ENCODE peak calls at places on chromosomes 5 and 9, in four cellular contexts. W is mesendoderm, O is IMR-90, X is H1. J is an unnamed sample.

GRCh38 chr9:127538849-127539258 is 73.2 kb upstream of the STXBP1 start:
- DNase-seq in W (no peak), X (no peak), O (peak), J (no peak)

GRCh38 chr9:78014776-78015175 is 16.8 kb downstream of the GNAQ start:
- DNase-seq in X (no peak), W (no peak), O (peak), J (no peak)

GRCh38 chr9:99824378-99825157 is 2.9 kb downstream of the NR4A3 start:
- DNase-seq in O (no peak), X (peak), W (peak), J (peak)

GRCh38 chr5:4970171-4970570 is 170.0 kb upstream of the ADAMTS16 start:
- DNase-seq in W (no peak), O (no peak), X (no peak), J (no peak)

GRCh38 chr9:98142182-98142924 is 23.3 kb upstream of the TRIM14 start:
- DNase-seq in W (peak), X (no peak), O (no peak), J (no peak)

GRCh38 chr9:111037744-111038335 is 430 bp downstream of the LPAR1 start:
- DNase-seq in O (peak), W (peak), X (peak), J (peak)

GRCh38 chr9:104553261-104553660 is 15.7 kb upstream of the OR13C8 start:
- DNase-seq in X (no peak), W (no peak), O (no peak), J (no peak)

GRCh38 chr9:69946800-69947437 is 96.7 kb upstream of the MAMDC2 start:
- DNase-seq in O (peak), W (peak), X (no peak), J (no peak)

GRCh38 chr5:351084-351910 is 29.8 kb downstream of the AHRR start:
- DNase-seq in W (no peak), X (no peak), O (no peak), J (no peak)

GRCh38 chr9:13971415-13971814 is 342.5 kb downstream of the NFIB start:
- DNase-seq in W (no peak), X (no peak), O (no peak), J (no peak)

GRCh38 chr5:136012041-136012804 is 16.6 kb upstream of the TGFBI start:
- DNase-seq in W (no peak), O (peak), X (no peak), J (no peak)

GRCh38 chr5:22391956-22392355 is 461.2 kb downstream of the CDH12 start:
- DNase-seq in W (no peak), X (no peak), O (no peak), J (no peak)

GRCh38 chr5:76608833-76609232 is 14.4 kb downstream of the F2RL2 start:
- DNase-seq in O (peak), X (no peak), W (peak), J (no peak)

GRCh38 chr5:43036856-43037711 is 3.0 kb downstream of the ANXA2R start:
- DNase-seq in W (peak), X (no peak), O (peak), J (peak)

GRCh38 chr9:106287108-106287631 is 575.8 kb upstream of the ZNF462 start:
- DNase-seq in O (no peak), W (no peak), X (no peak), J (no peak)

GRCh38 chr9:22169243-22169642 is 160.1 kb upstream of the CDKN2B start:
- DNase-seq in W (no peak), X (no peak), O (peak), J (no peak)

GRCh38 chr5:179054036-179054785 is 6.0 kb upstream of the ZNF354C start:
- DNase-seq in W (no peak), X (no peak), O (no peak), J (no peak)

GRCh38 chr9:94900222-94901018 is 173.9 kb downstream of the AOPEP start:
- DNase-seq in X (peak), O (peak), W (no peak), J (peak)

GRCh38 chr5:21573915-21574314 is 1279.2 kb downstream of the CDH12 start:
- DNase-seq in X (no peak), W (no peak), O (no peak), J (no peak)

GRCh38 chr5:26148569-26149107 is 889.7 kb downstream of the CDH9 start:
- DNase-seq in X (peak), O (no peak), W (peak), J (peak)

GRCh38 chr9:118094387-118094786 is 390.2 kb downstream of the TLR4 start:
- DNase-seq in X (no peak), O (no peak), W (no peak), J (no peak)

GRCh38 chr9:109793196-109793595 is 13.2 kb downstream of the PALM2AKAP2 start:
- DNase-seq in W (no peak), O (peak), X (no peak), J (no peak)

GRCh38 chr9:137027369-137028012 is 546 bp downstream of the ABCA2 start:
- DNase-seq in O (peak), W (no peak), X (no peak), J (no peak)

GRCh38 chr5:172864747-172865146 is 30.7 kb downstream of the ERGIC1 start:
- DNase-seq in X (no peak), W (no peak), O (peak), J (no peak)

GRCh38 chr5:158903006-158903405 is 196.7 kb downstream of the EBF1 start:
- DNase-seq in W (no peak), O (no peak), X (no peak), J (no peak)

GRCh38 chr9:75451045-75451444 is 362.7 kb downstream of the OSTF1 start:
- DNase-seq in X (no peak), O (no peak), W (no peak), J (no peak)

GRCh38 chr5:77937015-77937908 is 161.1 kb upstream of the TBCA start:
- DNase-seq in W (no peak), O (no peak), X (no peak), J (no peak)

GRCh38 chr5:169695919-169696490 is 58.9 kb downstream of the DOCK2 start:
- DNase-seq in W (no peak), O (peak), X (no peak), J (no peak)
- H2BK5ac ChIP-seq in W (no peak), O (peak), X (no peak), J (no peak)

GRCh38 chr5:18533137-18533536 is 898.9 kb downstream of the TAF11L14 start:
- DNase-seq in W (no peak), O (no peak), X (no peak), J (no peak)
- H3K56ac ChIP-seq in W (no peak), O (no peak), X (no peak), J (no peak)

GRCh38 chr9:132672413-132672690 is 2.1 kb downstream of the GTF3C4 start:
- DNase-seq in W (peak), O (peak), X (no peak), J (no peak)

GRCh38 chr9:132670359-132670815 is at the start of gene GTF3C4:
- DNase-seq in W (no peak), O (peak), X (peak), J (no peak)

GRCh38 chr9:132671620-132672412 is 1.6 kb downstream of the GTF3C4 start:
- DNase-seq in W (no peak), X (no peak), O (peak), J (no peak)

GRCh38 chr9:132669636-132670358 is at the start of gene DDX31:
- DNase-seq in X (peak), O (peak), W (peak), J (peak)

GRCh38 chr9:132670816-132671371 is 630 bp downstream of the GTF3C4 start:
- DNase-seq in X (peak), W (peak), O (peak), J (peak)
- H4K5ac ChIP-seq in X (peak), W (no peak), O (peak), J (no peak)

GRCh38 chr5:176646049-176646706 is 1.1 kb upstream of the TSPAN17 start:
- DNase-seq in W (no peak), O (no peak), X (no peak), J (no peak)

GRCh38 chr5:176644878-176645670 is 2.2 kb upstream of the TSPAN17 start:
- DNase-seq in X (no peak), O (no peak), W (no peak), J (no peak)

GRCh38 chr5:176647030-176647869 is at the start of gene TSPAN17:
- DNase-seq in O (peak), W (peak), X (peak), J (peak)

GRCh38 chr5:176647870-176648466 is 684 bp downstream of the TSPAN17 start:
- DNase-seq in X (peak), O (no peak), W (peak), J (no peak)

GRCh38 chr5:176646707-176647029 is 616 bp upstream of the TSPAN17 start:
- DNase-seq in X (no peak), W (no peak), O (no peak), J (no peak)
- H2BK5ac ChIP-seq in X (peak), W (no peak), O (no peak), J (no peak)

GRCh38 chr5:95798048-95798447 is 24.5 kb downstream of the GLRX start:
- DNase-seq in O (no peak), X (no peak), W (no peak), J (no peak)
- H3K56ac ChIP-seq in O (no peak), X (no peak), W (no peak), J (no peak)

GRCh38 chr9:2289234-2289755 is 274.1 kb downstream of the SMARCA2 start:
- DNase-seq in X (no peak), W (no peak), O (no peak), J (no peak)

GRCh38 chr9:2286306-2286705 is 271.2 kb downstream of the SMARCA2 start:
- DNase-seq in W (no peak), O (no peak), X (no peak), J (no peak)

GRCh38 chr9:2290382-2290781 is 275.2 kb downstream of the SMARCA2 start:
- DNase-seq in O (no peak), X (no peak), W (peak), J (no peak)

GRCh38 chr9:2286825-2287455 is 271.8 kb downstream of the SMARCA2 start:
- DNase-seq in O (no peak), X (no peak), W (peak), J (no peak)

GRCh38 chr9:2288309-2288708 is 273.2 kb downstream of the SMARCA2 start:
- DNase-seq in X (no peak), W (no peak), O (no peak), J (no peak)
- H4K5ac ChIP-seq in X (no peak), W (no peak), O (no peak), J (no peak)

GRCh38 chr5:122772446-122772845 is 2.4 kb upstream of the SNX2 start:
- DNase-seq in W (peak), X (no peak), O (peak), J (no peak)
- H2BK5ac ChIP-seq in W (no peak), X (no peak), O (no peak), J (no peak)

GRCh38 chr5:82354543-82354942 is 76.4 kb upstream of the RPS23 start:
- DNase-seq in W (no peak), O (no peak), X (no peak), J (no peak)

GRCh38 chr5:82353522-82353921 is 75.4 kb upstream of the RPS23 start:
- DNase-seq in X (no peak), W (no peak), O (no peak), J (no peak)

GRCh38 chr5:82349651-82350050 is 71.5 kb upstream of the RPS23 start:
- DNase-seq in X (peak), W (peak), O (no peak), J (peak)

GRCh38 chr5:82351754-82352145 is 73.6 kb upstream of the RPS23 start:
- DNase-seq in W (peak), O (peak), X (no peak), J (no peak)

DNA sequence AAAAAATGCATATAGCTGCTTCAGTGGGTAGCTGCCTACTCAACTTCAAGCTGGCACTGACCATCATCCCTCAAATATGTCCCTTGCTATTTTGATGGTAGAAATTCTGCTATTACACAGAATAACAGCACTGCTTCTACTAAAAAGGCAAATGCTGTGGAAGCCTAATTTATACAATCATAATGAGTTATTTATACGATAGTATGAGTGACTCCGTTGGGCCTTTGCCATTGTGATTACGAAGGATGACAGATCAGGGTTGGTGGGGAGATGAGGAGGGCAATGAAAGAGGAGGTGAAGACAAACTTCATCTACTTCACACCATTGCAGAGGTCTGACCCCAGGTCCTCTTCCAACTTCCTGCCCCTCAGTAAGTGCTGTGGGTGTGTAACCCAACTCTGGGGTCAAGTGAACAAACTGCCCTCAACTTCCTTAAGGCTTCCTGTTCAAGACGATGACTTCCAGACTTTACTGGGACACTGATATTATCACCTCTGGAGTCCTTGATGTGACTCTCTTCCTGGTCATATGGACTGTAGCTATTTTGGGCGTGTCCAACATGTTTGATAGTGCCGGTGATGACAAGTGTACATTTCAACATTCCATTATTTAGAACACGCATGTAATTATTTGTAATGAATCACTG is 74.1 kb upstream of the RPS23 start:
- DNase-seq in O (peak), W (no peak), X (no peak), J (no peak)
- H3K56ac ChIP-seq in O (no peak), W (no peak), X (no peak), J (no peak)

DNA sequence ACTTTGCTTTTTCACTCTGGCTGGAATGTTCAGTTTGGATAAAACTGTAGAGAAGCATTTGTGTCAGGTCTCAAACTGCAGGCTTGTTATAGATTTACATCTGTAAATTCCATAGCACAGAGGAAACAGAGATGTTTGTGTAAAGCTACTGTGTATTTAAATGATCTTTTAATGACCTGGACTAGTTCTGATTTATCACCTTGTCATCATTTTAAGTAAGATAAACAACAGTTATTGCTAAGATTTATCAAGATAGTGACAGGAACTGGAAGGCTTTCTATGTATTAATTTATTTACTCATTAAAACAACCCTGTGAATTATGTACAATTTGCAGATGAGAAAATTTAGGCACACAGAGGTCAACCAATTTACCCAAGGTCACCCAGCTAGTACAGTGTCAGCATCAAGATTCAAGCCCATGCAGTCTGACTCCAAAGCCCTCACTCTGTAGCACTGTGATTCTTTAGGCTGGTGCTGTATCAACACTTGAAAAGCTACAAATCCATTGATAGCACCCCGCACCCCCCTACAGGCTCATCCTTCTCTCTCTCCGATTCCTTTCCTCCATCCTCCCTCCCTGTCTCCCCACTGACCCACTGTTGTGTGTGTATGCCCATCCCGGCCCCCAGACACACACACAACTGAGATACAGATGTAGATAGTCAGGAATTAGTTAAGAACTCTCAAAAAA is 184.5 kb downstream of the FBN2 start:
- DNase-seq in X (no peak), W (no peak), O (no peak), J (no peak)
- H4K5ac ChIP-seq in X (no peak), W (no peak), O (no peak), J (no peak)

GRCh38 chr9:122936464-122936863 is 4.4 kb upstream of the RABGAP1 start:
- DNase-seq in X (no peak), O (no peak), W (no peak), J (no peak)

GRCh38 chr9:122929803-122930354 is 1.4 kb downstream of the ZBTB26 start:
- DNase-seq in W (no peak), X (no peak), O (no peak), J (no peak)

GRCh38 chr9:122930933-122931850 is at the start of gene ZBTB26:
- DNase-seq in W (peak), X (peak), O (peak), J (peak)

GRCh38 chr9:122930541-122930932 is 775 bp downstream of the ZBTB26 start:
- DNase-seq in X (no peak), O (no peak), W (no peak), J (no peak)

DNA sequence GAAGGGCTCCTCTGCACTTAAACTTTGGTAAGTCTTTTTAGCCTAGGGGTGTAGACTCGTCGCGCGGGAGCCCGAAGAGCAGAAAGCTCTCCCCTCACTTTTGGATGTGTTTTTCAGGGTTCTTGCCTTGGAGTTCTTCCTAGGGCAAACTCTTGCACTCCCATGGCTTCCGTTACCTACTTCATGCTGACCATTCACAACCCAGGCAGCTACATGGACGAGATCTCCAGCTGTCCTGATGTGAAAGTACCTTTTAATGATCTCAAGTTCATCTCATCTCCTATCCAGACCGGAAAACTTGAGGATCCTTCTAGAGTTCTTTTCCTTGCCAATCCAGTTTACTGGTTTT is 513 bp upstream of the ZBTB26 start:
- DNase-seq in X (no peak), W (no peak), O (peak), J (no peak)
- H2BK5ac ChIP-seq in X (peak), W (no peak), O (peak), J (no peak)